ENCODE peak calls at places on chromosomes 4 and X, in ten cellular contexts. One of them, this sample, is unnamed.
A peak's percentile ranks its signal among the peaks of the same experiment; 100 is the strongest.

GRCh38 chr4:157172011-157172410 is 48.5 kb upstream of the GRIA2 start:
- DNase-seq in cardiac muscle cell: no peak
- DNase-seq in stimulated activated CD8-positive, alpha-beta memory T cell treated with anti-CD3 and anti-CD28 coated beads, Interleukin-15, amount 100 ng/mL, for 4 hours: no peak
- DNase-seq in posterior cingulate gyrus: no peak
- DNase-seq in GM04504: no peak
- DNase-seq in T-helper 1 cell: no peak
- DNase-seq in NCI-H2081: no peak
- DNase-seq in caudate nucleus: no peak
- DNase-seq in epithelial cell of esophagus: peak; percentile 19
- DNase-seq in CD4-positive, alpha-beta memory T cell: no peak
- DNase-seq in this sample: no peak

GRCh38 chr4:38925492-38926418 is 58.1 kb downstream of the FAM114A1 start:
- DNase-seq in NCI-H2081: no peak
- DNase-seq in stimulated activated CD8-positive, alpha-beta memory T cell treated with anti-CD3 and anti-CD28 coated beads, Interleukin-15, amount 100 ng/mL, for 4 hours: no peak
- DNase-seq in GM04504: no peak
- DNase-seq in cardiac muscle cell: no peak
- DNase-seq in posterior cingulate gyrus: peak; percentile 16
- DNase-seq in T-helper 1 cell: no peak
- DNase-seq in CD4-positive, alpha-beta memory T cell: no peak
- DNase-seq in caudate nucleus: peak; percentile 35
- DNase-seq in epithelial cell of esophagus: no peak
- DNase-seq in this sample: no peak

GRCh38 chr4:2977116-2978097 is 14.0 kb downstream of the GRK4 start:
- DNase-seq in cardiac muscle cell: peak; percentile 69
- DNase-seq in T-helper 1 cell: no peak
- DNase-seq in posterior cingulate gyrus: peak; percentile 33
- DNase-seq in GM04504: peak; percentile 52
- DNase-seq in caudate nucleus: no peak
- DNase-seq in epithelial cell of esophagus: peak; percentile 71
- DNase-seq in NCI-H2081: no peak
- DNase-seq in CD4-positive, alpha-beta memory T cell: no peak
- DNase-seq in stimulated activated CD8-positive, alpha-beta memory T cell treated with anti-CD3 and anti-CD28 coated beads, Interleukin-15, amount 100 ng/mL, for 4 hours: no peak
- DNase-seq in this sample: no peak

GRCh38 chr4:32172761-32173160 is 1452.6 kb downstream of the PCDH7 start:
- DNase-seq in epithelial cell of esophagus: peak; percentile 89
- DNase-seq in GM04504: no peak
- DNase-seq in CD4-positive, alpha-beta memory T cell: no peak
- DNase-seq in posterior cingulate gyrus: no peak
- DNase-seq in T-helper 1 cell: no peak
- DNase-seq in stimulated activated CD8-positive, alpha-beta memory T cell treated with anti-CD3 and anti-CD28 coated beads, Interleukin-15, amount 100 ng/mL, for 4 hours: no peak
- DNase-seq in cardiac muscle cell: no peak
- DNase-seq in caudate nucleus: no peak
- DNase-seq in NCI-H2081: no peak
- DNase-seq in this sample: no peak

GRCh38 chr4:169337510-169337909 is 66.8 kb upstream of the SH3RF1 start:
- DNase-seq in posterior cingulate gyrus: no peak
- DNase-seq in NCI-H2081: no peak
- DNase-seq in CD4-positive, alpha-beta memory T cell: no peak
- DNase-seq in GM04504: peak; percentile 87
- DNase-seq in stimulated activated CD8-positive, alpha-beta memory T cell treated with anti-CD3 and anti-CD28 coated beads, Interleukin-15, amount 100 ng/mL, for 4 hours: no peak
- DNase-seq in caudate nucleus: no peak
- DNase-seq in cardiac muscle cell: no peak
- DNase-seq in T-helper 1 cell: no peak
- DNase-seq in epithelial cell of esophagus: peak; percentile 85
- DNase-seq in this sample: no peak

GRCh38 chrX:65587616-65588526 is 53.3 kb upstream of the LAS1L start:
- DNase-seq in stimulated activated CD8-positive, alpha-beta memory T cell treated with anti-CD3 and anti-CD28 coated beads, Interleukin-15, amount 100 ng/mL, for 4 hours: no peak
- DNase-seq in cardiac muscle cell: no peak
- DNase-seq in caudate nucleus: no peak
- DNase-seq in CD4-positive, alpha-beta memory T cell: no peak
- DNase-seq in epithelial cell of esophagus: peak; percentile 71
- DNase-seq in T-helper 1 cell: no peak
- DNase-seq in GM04504: no peak
- DNase-seq in NCI-H2081: no peak
- DNase-seq in posterior cingulate gyrus: no peak
- DNase-seq in this sample: no peak

GRCh38 chr4:24210332-24210902 is 320.6 kb upstream of the PPARGC1A start:
- DNase-seq in cardiac muscle cell: no peak
- DNase-seq in CD4-positive, alpha-beta memory T cell: no peak
- DNase-seq in T-helper 1 cell: no peak
- DNase-seq in epithelial cell of esophagus: peak; percentile 87
- DNase-seq in GM04504: peak; percentile 57
- DNase-seq in posterior cingulate gyrus: no peak
- DNase-seq in NCI-H2081: no peak
- DNase-seq in caudate nucleus: no peak
- DNase-seq in stimulated activated CD8-positive, alpha-beta memory T cell treated with anti-CD3 and anti-CD28 coated beads, Interleukin-15, amount 100 ng/mL, for 4 hours: no peak
- DNase-seq in this sample: no peak

GRCh38 chr4:145301386-145302080 is 121.1 kb upstream of the OTUD4 start:
- DNase-seq in epithelial cell of esophagus: peak; percentile 85
- DNase-seq in CD4-positive, alpha-beta memory T cell: no peak
- DNase-seq in T-helper 1 cell: no peak
- DNase-seq in posterior cingulate gyrus: no peak
- DNase-seq in stimulated activated CD8-positive, alpha-beta memory T cell treated with anti-CD3 and anti-CD28 coated beads, Interleukin-15, amount 100 ng/mL, for 4 hours: no peak
- DNase-seq in NCI-H2081: no peak
- DNase-seq in cardiac muscle cell: no peak
- DNase-seq in GM04504: no peak
- DNase-seq in caudate nucleus: no peak
- DNase-seq in this sample: no peak

This sample was measured in esophagus squamous epithelium.